ENCODE peak calls at places on chromosome 18, in four cellular contexts. P is SJSA1, Q is cardiac fibroblast, U is mesendoderm. Z is an unnamed sample.

GRCh38 chr18:31247574-31248199 is 70.3 kb upstream of the DSG1 start:
- DNase-seq in P (no peak), Q (peak), U (no peak), Z (no peak)

GRCh38 chr18:41881285-41881684 is 73.7 kb upstream of the PIK3C3 start:
- DNase-seq in P (no peak), Q (no peak), U (no peak), Z (no peak)

GRCh38 chr18:46253498-46253897 is 149.3 kb downstream of the HAUS1 start:
- DNase-seq in P (peak), Q (peak), U (no peak), Z (no peak)

GRCh38 chr18:69387181-69387580 is 13.5 kb upstream of the DOK6 start:
- DNase-seq in P (no peak), Q (no peak), U (no peak), Z (no peak)

GRCh38 chr18:44770641-44771040 is 90.0 kb downstream of the SETBP1 start:
- DNase-seq in P (no peak), Q (no peak), U (no peak), Z (no peak)

GRCh38 chr18:62869327-62869726 is 154.0 kb downstream of the PHLPP1 start:
- DNase-seq in P (no peak), Q (no peak), U (no peak), Z (no peak)

GRCh38 chr18:7105943-7106342 is 11.7 kb downstream of the LAMA1 start:
- DNase-seq in P (no peak), Q (no peak), U (no peak), Z (no peak)

GRCh38 chr18:56374005-56374655 is 264.3 kb downstream of the TXNL1 start:
- DNase-seq in P (peak), Q (no peak), U (no peak), Z (no peak)

GRCh38 chr18:69978743-69979715 is 31.4 kb upstream of the CD226 start:
- DNase-seq in P (no peak), Q (no peak), U (no peak), Z (no peak)

GRCh38 chr18:9182852-9183399 is 46.3 kb downstream of the ANKRD12 start:
- DNase-seq in P (no peak), Q (no peak), U (no peak), Z (no peak)

GRCh38 chr18:42765225-42765624 is 350.3 kb downstream of the RIT2 start:
- DNase-seq in P (no peak), Q (no peak), U (no peak), Z (no peak)

DNA sequence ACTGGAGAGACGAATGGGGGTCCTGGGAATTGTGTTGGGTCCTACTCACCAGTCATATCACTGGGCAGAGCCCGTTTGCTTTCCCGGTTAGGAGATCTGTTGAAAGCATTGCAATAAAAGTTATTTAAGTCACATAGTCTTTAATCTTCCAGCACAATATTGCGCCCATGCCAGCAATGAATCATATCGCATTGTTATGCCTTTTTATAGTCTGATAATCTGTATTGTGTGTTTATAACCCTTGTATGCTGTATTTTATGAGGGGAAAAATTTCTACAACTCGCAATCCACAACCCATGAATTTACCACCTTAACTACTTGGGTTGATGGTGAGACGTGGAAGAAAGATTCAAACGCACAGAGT is 211.9 kb upstream of the SMIM21 start:
- DNase-seq in P (no peak), Q (no peak), U (no peak), Z (no peak)
- H3K4me3 ChIP-seq in P (no peak), Q (no peak), U (no peak), Z (no peak)

DNA sequence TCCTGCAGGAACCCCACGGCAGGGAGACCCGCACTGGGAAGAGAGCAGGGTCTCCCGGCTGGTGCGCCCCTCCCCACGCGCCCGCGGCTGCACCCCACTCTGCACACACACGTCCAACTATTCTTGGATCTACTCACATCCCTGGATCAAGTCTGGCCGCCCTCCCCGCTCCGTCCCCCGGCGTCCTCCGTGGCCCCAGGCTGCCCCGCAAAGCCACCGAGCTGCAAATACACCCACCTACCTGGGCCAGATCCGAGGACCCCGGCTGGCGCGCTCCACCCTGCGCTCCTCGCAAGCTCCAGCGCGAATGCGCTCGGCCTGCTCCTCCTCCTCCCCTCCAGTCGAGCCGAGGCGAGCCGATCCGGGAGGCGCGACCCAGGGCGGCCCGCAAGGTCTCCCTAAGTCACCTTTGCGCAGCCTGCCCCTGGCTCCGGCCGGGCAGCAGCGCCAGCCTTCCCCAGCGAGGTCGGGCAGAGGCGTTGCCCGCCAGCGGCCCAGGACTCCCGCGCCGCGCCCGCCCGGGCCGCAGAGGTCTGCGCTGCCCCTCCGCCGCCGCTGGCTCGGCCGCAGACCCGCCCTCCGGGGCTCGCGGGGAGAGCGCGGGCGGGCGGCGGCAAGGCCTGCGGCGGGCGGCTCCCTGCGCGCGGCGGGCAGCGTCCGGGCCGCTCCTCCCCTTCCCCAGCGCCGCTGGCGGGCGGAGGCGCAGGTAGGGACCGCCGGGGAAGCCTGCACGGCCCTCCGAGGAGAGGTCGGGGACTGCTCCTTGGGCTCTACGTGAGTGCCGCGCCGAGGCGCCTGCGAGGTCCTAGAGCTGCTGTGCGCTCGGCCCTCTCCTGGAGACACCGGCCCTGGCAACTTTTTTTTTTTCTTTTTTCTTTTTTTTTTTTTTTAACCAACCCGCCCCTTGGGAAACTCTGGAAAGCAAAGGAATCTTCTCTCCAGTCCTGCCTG is 126.0 kb downstream of the OSBPL1A start:
- DNase-seq in P (peak), Q (peak), U (peak), Z (peak)
- H3K4me3 ChIP-seq in P (peak), Q (peak), U (peak), Z (peak)

DNA sequence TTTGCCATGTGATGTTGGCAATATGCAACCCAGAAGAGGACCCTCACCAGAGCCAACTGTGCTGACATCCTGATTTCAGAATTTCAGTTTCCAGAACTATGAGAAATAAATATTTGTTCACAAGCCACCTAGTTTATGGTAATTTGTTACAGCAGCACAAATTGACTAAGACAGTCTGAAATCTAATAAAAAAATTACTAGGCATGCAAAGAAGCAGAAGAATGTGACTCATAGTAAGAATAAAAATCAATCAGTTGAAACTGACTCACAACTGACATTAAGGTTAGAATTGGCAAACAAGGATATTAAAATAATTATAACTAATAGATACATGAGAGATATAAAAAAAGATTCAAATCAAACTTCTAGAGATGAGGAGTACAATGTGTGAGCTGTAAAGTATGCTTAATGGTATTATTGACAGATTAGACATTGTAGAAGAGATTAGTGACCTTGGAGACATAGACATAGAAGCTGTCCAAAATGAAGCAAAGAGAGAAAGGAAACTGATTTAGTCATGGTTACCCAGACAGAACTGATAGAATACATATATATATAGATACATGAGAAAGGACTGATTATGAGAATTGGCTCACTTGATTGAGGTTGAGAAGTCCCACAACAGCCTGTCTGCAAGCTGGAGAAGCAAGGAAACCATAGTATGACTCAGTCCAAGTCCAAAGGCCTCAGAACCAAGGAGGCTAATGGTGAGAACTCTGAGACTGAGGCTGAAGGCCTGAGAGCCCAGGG is 27.8 kb upstream of the TTC39C start:
- DNase-seq in P (no peak), Q (no peak), U (no peak), Z (no peak)
- H3K4me3 ChIP-seq in P (no peak), Q (no peak), U (no peak), Z (no peak)

DNA sequence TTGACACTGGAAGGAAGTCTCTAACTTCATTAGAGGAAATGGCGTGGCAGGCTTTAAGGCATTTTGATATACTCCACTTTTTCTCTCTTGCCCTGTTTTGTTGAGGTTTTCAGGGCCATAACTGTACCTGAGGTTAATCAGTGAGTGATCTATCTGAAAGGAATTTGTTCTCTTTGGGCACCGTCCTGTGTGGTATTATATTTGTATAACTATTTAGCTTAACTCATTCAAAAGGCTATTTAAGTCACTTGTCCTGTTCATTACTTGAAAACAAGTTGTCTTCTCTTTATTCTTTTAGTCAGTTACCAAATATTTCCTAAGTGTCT is 180.4 kb downstream of the NEDD4L start:
- DNase-seq in P (no peak), Q (no peak), U (no peak), Z (no peak)
- H3K4me3 ChIP-seq in P (peak), Q (no peak), U (no peak), Z (no peak)

DNA sequence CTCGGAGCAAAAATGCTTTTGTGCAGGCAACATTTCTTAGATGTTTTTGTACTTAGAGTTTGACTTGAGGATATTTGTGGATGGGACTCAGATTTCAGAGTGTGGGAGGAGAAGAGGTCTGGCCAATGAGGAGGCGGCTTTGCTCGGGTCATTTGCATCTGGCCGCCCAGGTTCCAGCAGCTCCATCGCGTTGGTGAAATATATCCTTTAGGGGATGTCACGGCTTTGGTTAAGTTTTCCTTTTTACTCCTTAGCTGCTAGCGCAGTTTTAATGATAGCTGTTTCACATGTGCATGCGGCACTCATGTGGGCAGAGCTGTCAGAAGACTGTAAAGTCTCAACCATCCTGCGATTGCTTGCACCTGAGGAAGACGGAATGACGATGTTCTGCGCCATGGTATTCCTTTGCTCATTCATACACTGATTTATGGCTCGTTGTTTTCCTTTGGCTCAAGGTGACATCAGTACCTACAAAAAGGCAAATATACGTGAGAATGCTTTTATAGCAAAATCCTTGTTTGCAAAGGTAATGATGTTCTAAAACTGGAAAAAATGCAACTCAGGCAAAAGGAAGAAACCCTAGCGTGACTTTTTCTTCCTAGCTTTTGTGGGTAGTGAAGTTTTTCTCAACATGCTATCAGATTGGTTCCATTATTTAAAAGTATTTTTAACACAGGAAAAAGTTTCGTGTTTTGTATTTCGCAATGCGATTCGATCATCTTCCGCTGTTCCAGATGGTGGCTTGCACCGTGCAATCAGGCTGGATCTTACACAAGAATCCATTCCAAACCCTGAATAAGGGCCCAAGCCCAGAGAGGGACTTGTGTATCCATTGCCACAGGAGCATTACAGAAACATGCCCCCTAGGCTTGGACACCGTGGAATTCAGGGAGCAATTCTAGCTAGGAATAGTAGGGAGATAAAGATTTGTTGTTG is 70.5 kb upstream of the ZNF516 start:
- DNase-seq in P (peak), Q (peak), U (peak), Z (peak)
- H3K4me3 ChIP-seq in P (peak), Q (peak), U (no peak), Z (peak)

DNA sequence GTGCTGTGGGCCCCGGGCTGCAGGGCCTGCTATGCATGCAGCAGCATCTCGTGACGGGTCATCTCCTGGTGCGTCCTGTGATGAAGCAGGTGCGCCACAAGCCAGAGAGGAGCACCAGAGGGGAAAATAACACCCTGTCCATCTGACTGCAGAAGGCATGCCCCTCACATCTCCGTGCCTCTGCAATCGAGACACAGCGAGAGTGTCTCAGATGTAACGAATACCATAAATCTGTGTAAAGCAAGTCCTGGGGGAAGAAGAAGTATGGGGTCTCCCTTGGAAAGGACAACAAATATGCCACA is 137.5 kb downstream of the PTGR3 start:
- DNase-seq in P (no peak), Q (no peak), U (no peak), Z (no peak)
- H3K4me3 ChIP-seq in P (no peak), Q (peak), U (no peak), Z (no peak)

GRCh38 chr18:34942975-34943374 is 98.2 kb upstream of the MAPRE2 start:
- DNase-seq in P (no peak), Q (no peak), U (peak), Z (no peak)
- H3K4me3 ChIP-seq in P (no peak), Q (no peak), U (no peak), Z (no peak)

DNA sequence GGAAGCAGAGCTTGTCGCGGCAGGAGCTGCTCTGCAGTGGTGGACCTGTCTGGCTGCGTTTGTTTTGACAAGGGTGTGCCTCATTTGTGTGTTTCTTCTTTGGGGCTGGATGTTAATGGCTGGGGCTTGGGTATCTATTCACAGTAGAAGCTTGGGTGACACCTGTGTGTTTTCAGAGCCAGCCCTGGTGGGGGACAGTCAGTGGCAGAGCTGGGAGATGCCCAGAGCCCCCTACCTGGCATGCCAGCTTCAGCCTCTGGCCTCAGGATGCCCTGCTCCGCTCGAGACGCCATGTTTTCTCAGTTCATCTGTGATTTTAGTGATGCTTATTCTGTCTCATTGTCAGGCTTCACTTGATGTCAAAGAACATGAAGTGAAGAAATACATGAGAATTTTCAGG is 59.7 kb downstream of the LDLRAD4 start:
- DNase-seq in P (no peak), Q (no peak), U (no peak), Z (no peak)
- H3K4me3 ChIP-seq in P (no peak), Q (no peak), U (no peak), Z (no peak)

GRCh38 chr18:23386317-23386716 is 66.8 kb upstream of the RIOK3 start:
- DNase-seq in P (no peak), Q (no peak), U (no peak), Z (no peak)
- H3K4me3 ChIP-seq in P (no peak), Q (no peak), U (no peak), Z (no peak)

Z was measured in retinal pigment epithelial cell.